ENCODE peak calls at places on chromosomes 1 and 21, in eight cellular contexts. K, P, H, F, L, T, O and C are unnamed samples.

GRCh38 chr1:237976345-237976744 is 85.6 kb upstream of the ZP4 start:
- DNase-seq in K (no peak), P (no peak), H (no peak), F (no peak), L (no peak), T (no peak), O (no peak), C (no peak)

GRCh38 chr1:109193653-109194590 is 19.8 kb upstream of the SARS1 start:
- DNase-seq in K (peak), P (no peak), H (peak), F (peak), L (peak), T (peak), O (peak), C (no peak)

GRCh38 chr21:45523411-45524101 is 18.7 kb downstream of the SLC19A1 start:
- DNase-seq in K (peak), P (peak), H (peak), F (no peak), L (no peak), T (no peak), O (peak), C (peak)

GRCh38 chr1:174815036-174815435 is 184.7 kb upstream of the CACYBP start:
- DNase-seq in K (no peak), P (no peak), H (no peak), F (peak), L (no peak), T (peak), O (no peak), C (no peak)

GRCh38 chr21:17512245-17513213 is at the start of gene CXADR:
- DNase-seq in K (peak), P (no peak), H (peak), F (peak), L (no peak), T (peak), O (peak), C (peak)

GRCh38 chr1:84300991-84301758 is at the start of gene SAMD13:
- DNase-seq in K (peak), P (peak), H (peak), F (peak), L (peak), T (peak), O (peak), C (no peak)

GRCh38 chr1:41900611-41901444 is 17.9 kb downstream of the HIVEP3 start:
- DNase-seq in K (no peak), P (no peak), H (peak), F (peak), L (no peak), T (no peak), O (no peak), C (no peak)

GRCh38 chr1:11523261-11523660 is 44.3 kb downstream of the DISP3 start:
- DNase-seq in K (no peak), P (peak), H (no peak), F (no peak), L (no peak), T (no peak), O (no peak), C (no peak)

GRCh38 chr1:10693497-10694273 is 102.8 kb downstream of the CASZ1 start:
- DNase-seq in K (no peak), P (no peak), H (peak), F (no peak), L (no peak), T (peak), O (no peak), C (peak)

GRCh38 chr1:215376544-215377264 is 190.4 kb upstream of the KCTD3 start:
- DNase-seq in K (no peak), P (no peak), H (no peak), F (no peak), L (peak), T (no peak), O (no peak), C (no peak)

GRCh38 chr1:76294470-76295194 is 220.1 kb downstream of the ST6GALNAC3 start:
- DNase-seq in K (no peak), P (no peak), H (no peak), F (no peak), L (no peak), T (no peak), O (no peak), C (no peak)

GRCh38 chr1:76868154-76868882 is 1.0 kb downstream of the ST6GALNAC5 start:
- DNase-seq in K (peak), P (no peak), H (no peak), F (peak), L (peak), T (no peak), O (peak), C (peak)

GRCh38 chr1:234608026-234608719 is 1.8 kb downstream of the IRF2BP2 start:
- DNase-seq in K (peak), P (peak), H (peak), F (peak), L (peak), T (peak), O (peak), C (peak)

GRCh38 chr1:40687059-40687458 is 4.4 kb upstream of the NFYC start:
- DNase-seq in K (no peak), P (no peak), H (no peak), F (no peak), L (no peak), T (no peak), O (no peak), C (no peak)
- TF ChIP-seq EP300 in K (no peak), P (no peak), H (no peak), F (no peak), L (no peak), T (no peak), O (no peak), C (no peak)

GRCh38 chr21:42423197-42423675 is 19.5 kb downstream of the UBASH3A start:
- DNase-seq in K (no peak), P (no peak), H (peak), F (no peak), L (no peak), T (no peak), O (no peak), C (no peak)
- TF ChIP-seq EP300 in K (no peak), P (no peak), H (no peak), F (no peak), L (no peak), T (no peak), O (no peak), C (no peak)

GRCh38 chr21:37207441-37208009 is 59.6 kb downstream of the VPS26C start:
- DNase-seq in K (no peak), P (no peak), H (peak), F (no peak), L (no peak), T (no peak), O (no peak), C (no peak)

GRCh38 chr21:37206531-37206930 is 60.6 kb downstream of the VPS26C start:
- DNase-seq in K (no peak), P (no peak), H (no peak), F (no peak), L (no peak), T (no peak), O (no peak), C (no peak)

GRCh38 chr21:37208741-37209225 is 58.4 kb downstream of the VPS26C start:
- DNase-seq in K (no peak), P (no peak), H (no peak), F (no peak), L (no peak), T (no peak), O (no peak), C (no peak)

GRCh38 chr21:37210017-37210593 is 57.0 kb downstream of the VPS26C start:
- DNase-seq in K (no peak), P (no peak), H (no peak), F (no peak), L (no peak), T (peak), O (no peak), C (no peak)

DNA sequence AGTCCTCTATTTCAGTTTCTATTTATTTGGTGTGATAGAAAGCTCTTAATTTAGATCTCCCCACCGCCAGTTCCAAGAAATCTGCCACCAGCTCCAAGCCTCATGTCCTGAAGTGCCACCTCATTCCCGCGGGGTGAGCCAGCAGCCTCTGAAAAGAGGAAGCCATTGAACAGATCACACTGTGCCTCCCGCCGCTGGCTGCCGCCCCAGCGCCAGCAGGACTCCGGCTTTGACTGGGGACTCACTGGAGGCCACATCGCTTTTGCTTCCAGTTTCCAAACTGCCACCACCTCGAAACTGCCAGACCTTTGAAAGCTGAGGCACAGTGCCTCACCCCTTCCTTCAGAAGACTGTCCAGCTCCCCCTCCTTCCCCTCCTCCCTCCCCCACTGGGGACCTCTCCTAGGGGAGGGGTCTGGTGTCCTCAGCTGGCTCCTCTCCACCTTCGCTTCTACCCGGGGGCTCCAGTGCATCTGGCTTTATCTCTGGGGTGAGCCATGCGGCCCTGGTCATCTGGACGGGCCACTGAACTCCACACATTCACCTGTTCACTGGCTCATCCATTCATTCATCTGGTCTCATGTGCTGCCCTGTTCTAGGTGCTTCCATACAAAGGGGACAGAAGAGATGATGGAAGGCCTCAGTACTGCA is 59.0 kb downstream of the VPS26C start:
- DNase-seq in K (peak), P (no peak), H (peak), F (no peak), L (peak), T (peak), O (no peak), C (peak)
- TF ChIP-seq EP300 in K (no peak), P (no peak), H (no peak), F (no peak), L (no peak), T (no peak), O (no peak), C (no peak)

GRCh38 chr21:34988139-34988538 is 61.0 kb downstream of the RUNX1 start:
- DNase-seq in K (no peak), P (no peak), H (no peak), F (no peak), L (no peak), T (no peak), O (no peak), C (no peak)

GRCh38 chr21:34988625-34989024 is 60.5 kb downstream of the RUNX1 start:
- DNase-seq in K (no peak), P (no peak), H (no peak), F (no peak), L (no peak), T (no peak), O (no peak), C (no peak)

GRCh38 chr21:34987673-34988072 is 61.4 kb downstream of the RUNX1 start:
- DNase-seq in K (no peak), P (no peak), H (no peak), F (no peak), L (no peak), T (no peak), O (no peak), C (no peak)

GRCh38 chr21:34984356-34984755 is 64.7 kb downstream of the RUNX1 start:
- DNase-seq in K (no peak), P (no peak), H (no peak), F (no peak), L (no peak), T (no peak), O (no peak), C (no peak)

GRCh38 chr21:34986561-34987533 is 62.3 kb downstream of the RUNX1 start:
- DNase-seq in K (no peak), P (peak), H (no peak), F (no peak), L (no peak), T (no peak), O (no peak), C (no peak)
- TF ChIP-seq EP300 in K (no peak), P (no peak), H (no peak), F (no peak), L (no peak), T (no peak), O (no peak), C (no peak)

DNA sequence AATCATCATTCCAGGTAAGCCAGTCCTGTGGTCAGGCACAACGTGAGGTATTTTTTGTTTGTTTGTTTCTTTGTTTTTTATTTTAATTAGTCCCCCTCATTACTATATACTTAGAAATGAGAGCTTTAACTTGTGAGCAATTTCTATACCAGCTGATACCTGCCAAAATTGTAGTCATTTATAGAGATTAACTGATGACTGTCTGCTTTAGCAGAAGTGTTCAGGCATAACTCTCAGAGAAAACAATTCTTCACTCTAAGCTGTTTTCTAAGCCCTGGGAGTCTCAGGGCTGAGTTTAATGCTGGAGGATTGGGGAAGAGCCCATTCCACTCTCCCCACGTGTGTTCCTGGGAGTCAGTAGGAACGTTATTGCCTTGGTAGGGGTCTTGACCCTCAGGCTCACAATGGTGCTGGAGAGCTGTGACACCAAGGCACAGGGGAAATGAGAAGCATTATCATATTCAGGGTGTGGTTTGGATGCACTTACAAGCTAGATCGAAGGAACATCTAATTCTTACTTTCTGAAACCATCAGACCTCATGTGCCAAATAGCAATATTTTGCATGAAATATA is 168.2 kb downstream of the CLIC6 start:
- DNase-seq in K (no peak), P (no peak), H (no peak), F (no peak), L (no peak), T (no peak), O (no peak), C (no peak)
- TF ChIP-seq EP300 in K (no peak), P (no peak), H (no peak), F (no peak), L (no peak), T (no peak), O (no peak), C (no peak)

GRCh38 chr1:222048030-222048632 is 306.2 kb upstream of the DUSP10 start:
- DNase-seq in K (no peak), P (no peak), H (no peak), F (no peak), L (no peak), T (no peak), O (no peak), C (no peak)
- TF ChIP-seq EP300 in K (no peak), P (no peak), H (no peak), F (no peak), L (no peak), T (no peak), O (no peak), C (no peak)

GRCh38 chr1:224496826-224497225 is 62.2 kb upstream of the WDR26 start:
- DNase-seq in K (no peak), P (no peak), H (no peak), F (no peak), L (no peak), T (no peak), O (no peak), C (no peak)

GRCh38 chr1:224499204-224499603 is 64.6 kb upstream of the WDR26 start:
- DNase-seq in K (no peak), P (no peak), H (no peak), F (no peak), L (no peak), T (peak), O (no peak), C (no peak)

GRCh38 chr1:224498574-224499170 is 64.1 kb upstream of the WDR26 start:
- DNase-seq in K (no peak), P (no peak), H (no peak), F (no peak), L (no peak), T (no peak), O (peak), C (peak)

GRCh38 chr1:224495861-224496260 is 61.3 kb upstream of the WDR26 start:
- DNase-seq in K (no peak), P (no peak), H (no peak), F (no peak), L (no peak), T (no peak), O (no peak), C (no peak)

DNA sequence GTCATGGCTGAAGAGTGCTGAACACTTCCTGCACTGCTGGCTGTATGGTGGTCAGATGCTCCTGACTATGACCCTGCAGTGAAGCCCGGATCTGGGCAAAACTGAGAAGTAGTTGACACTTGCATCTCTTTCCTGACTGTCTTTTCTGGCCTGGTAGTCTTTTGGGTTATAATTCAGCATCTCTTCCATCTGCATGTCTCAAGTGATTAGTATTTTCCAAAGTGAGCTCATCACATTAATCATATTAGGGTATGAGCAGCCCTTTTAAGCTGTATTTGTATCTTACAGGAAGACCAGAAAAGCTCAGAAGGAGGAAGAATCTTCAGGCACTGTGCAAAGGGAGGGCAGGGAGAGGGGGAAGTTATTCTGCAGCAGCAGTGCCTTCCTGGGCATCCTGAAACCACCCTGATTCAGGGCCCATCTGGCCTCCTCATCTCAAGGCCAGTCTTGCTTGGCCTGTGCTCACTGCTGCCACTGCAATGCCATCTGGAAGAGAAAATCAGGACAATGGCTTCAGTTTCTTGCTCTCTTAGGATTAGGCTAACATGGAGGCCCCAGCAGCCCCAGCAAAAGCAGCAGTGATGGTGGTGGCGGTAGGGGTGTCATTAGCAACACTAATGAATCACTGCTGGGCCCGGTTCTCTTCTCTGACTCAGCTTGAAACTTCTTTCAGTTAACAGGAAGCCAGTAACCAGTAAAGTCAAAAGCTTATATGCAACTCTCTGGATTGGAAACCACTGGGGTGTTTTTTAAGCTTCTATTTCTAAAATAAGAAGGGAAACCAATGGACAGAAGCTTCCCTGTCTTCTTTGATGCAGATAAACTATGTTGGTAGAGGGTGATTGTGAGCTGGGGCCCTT is 63.3 kb upstream of the WDR26 start:
- DNase-seq in K (peak), P (no peak), H (no peak), F (peak), L (no peak), T (no peak), O (peak), C (no peak)
- TF ChIP-seq EP300 in K (no peak), P (no peak), H (no peak), F (no peak), L (no peak), T (no peak), O (no peak), C (no peak)

DNA sequence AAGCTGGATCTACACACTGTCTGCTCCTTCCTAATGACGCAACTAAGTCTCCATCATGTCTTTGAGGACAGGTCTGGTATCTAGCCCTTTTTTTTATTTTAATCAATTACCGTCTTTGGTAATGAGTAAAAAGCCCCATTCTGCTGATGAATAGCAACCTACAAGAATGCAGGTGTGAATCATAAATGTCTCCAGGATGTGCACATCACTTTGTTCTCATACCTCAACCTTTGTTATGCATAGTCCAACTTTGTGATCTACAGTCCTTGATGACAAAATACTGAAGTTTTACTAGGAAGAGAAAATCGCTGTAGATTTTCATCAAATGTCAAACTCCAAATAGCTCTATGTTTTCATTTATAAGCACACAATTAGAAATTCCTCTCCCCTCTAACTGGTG is 39.3 kb downstream of the PLPPR5 start:
- DNase-seq in K (no peak), P (no peak), H (no peak), F (no peak), L (no peak), T (no peak), O (no peak), C (no peak)
- TF ChIP-seq EP300 in K (no peak), P (no peak), H (no peak), F (no peak), L (no peak), T (no peak), O (no peak), C (no peak)

DNA sequence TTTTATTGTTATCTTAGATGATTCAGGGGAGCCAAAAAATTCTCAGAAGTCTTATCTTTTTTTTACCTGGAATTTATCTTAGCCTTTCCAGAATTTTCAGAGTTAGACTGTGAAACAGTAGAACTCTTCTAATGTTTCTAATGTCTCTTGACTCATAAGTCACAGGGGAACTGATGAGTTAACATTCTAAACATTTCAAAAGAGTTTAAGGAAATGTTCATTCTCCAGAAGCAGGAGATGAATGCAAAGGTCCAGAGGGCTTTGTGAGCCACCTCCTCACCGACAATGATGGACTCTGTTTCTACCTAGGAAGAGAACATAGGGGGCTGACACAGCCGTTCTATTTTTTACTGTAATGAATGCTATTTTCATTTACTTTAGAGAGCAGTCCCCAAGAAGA is 157.5 kb downstream of the BRINP2 start:
- DNase-seq in K (no peak), P (no peak), H (no peak), F (no peak), L (no peak), T (no peak), O (no peak), C (no peak)
- TF ChIP-seq EP300 in K (no peak), P (no peak), H (no peak), F (no peak), L (no peak), T (no peak), O (no peak), C (no peak)

DNA sequence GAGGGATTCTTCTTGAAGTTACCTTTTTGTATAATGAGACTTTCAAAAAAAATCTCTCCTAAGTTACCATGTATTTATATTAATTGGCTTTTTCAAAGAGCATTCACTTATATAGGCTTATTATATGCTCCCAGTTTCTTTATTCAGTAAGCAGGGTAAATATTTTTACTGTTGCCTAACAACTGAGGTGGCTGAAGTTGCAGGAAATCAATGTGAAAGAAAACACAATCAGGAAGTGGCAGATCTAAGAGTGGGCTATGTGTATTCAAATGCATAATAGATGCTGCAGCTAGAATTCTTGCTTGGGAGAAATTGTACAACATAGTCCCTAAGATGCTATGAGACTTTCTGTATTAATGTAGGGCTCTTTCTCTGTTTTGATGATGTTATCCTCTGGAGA is 606.9 kb downstream of the NUF2 start:
- DNase-seq in K (no peak), P (no peak), H (no peak), F (no peak), L (no peak), T (no peak), O (no peak), C (no peak)
- TF ChIP-seq EP300 in K (no peak), P (no peak), H (no peak), F (no peak), L (no peak), T (no peak), O (no peak), C (no peak)